ENCODE peak calls at places on chromosomes 7 and 10, in ten cellular contexts. A, G, O, U, C, L, V, Z, E and F are unnamed samples.

GRCh38 chr7:138468244-138469123 is 8.4 kb downstream of the TRIM24 start:
- DNase-seq in A (peak), G (no peak), O (no peak), U (no peak), C (no peak), L (no peak), V (no peak), Z (peak), E (peak), F (no peak)

GRCh38 chr7:100584046-100584676 is 1.8 kb downstream of the LRCH4 start:
- DNase-seq in A (no peak), G (no peak), O (peak), U (no peak), C (no peak), L (no peak), V (no peak), Z (peak), E (peak), F (no peak)

GRCh38 chr7:35869810-35870209 is 69.0 kb downstream of the SEPTIN7 start:
- DNase-seq in A (no peak), G (no peak), O (peak), U (no peak), C (no peak), L (no peak), V (no peak), Z (peak), E (peak), F (no peak)

GRCh38 chr10:48523820-48524758 is 80.8 kb downstream of the ARHGAP22 start:
- DNase-seq in A (peak), G (peak), O (peak), U (no peak), C (peak), L (no peak), V (no peak), Z (no peak), E (peak), F (no peak)

GRCh38 chr7:114432627-114433026 is 18.0 kb downstream of the FOXP2 start:
- DNase-seq in A (no peak), G (no peak), O (no peak), U (no peak), C (no peak), L (no peak), V (no peak), Z (no peak), E (no peak), F (no peak)

GRCh38 chr7:139992353-139993054 is 70.2 kb downstream of the PARP12 start:
- DNase-seq in A (no peak), G (no peak), O (no peak), U (no peak), C (peak), L (no peak), V (no peak), Z (no peak), E (no peak), F (no peak)

GRCh38 chr7:21851445-21852043 is 94.2 kb downstream of the CDCA7L start:
- DNase-seq in A (no peak), G (no peak), O (no peak), U (no peak), C (no peak), L (no peak), V (no peak), Z (no peak), E (no peak), F (no peak)

GRCh38 chr10:23525406-23525805 is 86.5 kb downstream of the OTUD1 start:
- DNase-seq in A (peak), G (no peak), O (peak), U (peak), C (no peak), L (no peak), V (no peak), Z (peak), E (peak), F (no peak)

GRCh38 chr7:129845972-129846327 is 106.8 kb downstream of the UBE2H start:
- DNase-seq in A (no peak), G (no peak), O (peak), U (peak), C (no peak), L (no peak), V (no peak), Z (peak), E (peak), F (no peak)

GRCh38 chr7:108459922-108460551 is 3.8 kb upstream of the NRCAM start:
- DNase-seq in A (peak), G (peak), O (peak), U (peak), C (no peak), L (no peak), V (no peak), Z (no peak), E (peak), F (no peak)

GRCh38 chr7:123749537-123749857 is 694 bp upstream of the WASL start:
- DNase-seq in A (no peak), G (no peak), O (peak), U (peak), C (no peak), L (peak), V (no peak), Z (peak), E (peak), F (no peak)

GRCh38 chr7:155009570-155010157 is 6.7 kb upstream of the PAXIP1 start:
- DNase-seq in A (peak), G (no peak), O (peak), U (no peak), C (no peak), L (no peak), V (no peak), Z (no peak), E (no peak), F (no peak)

GRCh38 chr10:119539359-119539651 is 3.2 kb downstream of the RGS10 start:
- DNase-seq in A (no peak), G (no peak), O (no peak), U (no peak), C (no peak), L (no peak), V (no peak), Z (no peak), E (no peak), F (no peak)

GRCh38 chr7:114787556-114787955 is 134.3 kb upstream of the MDFIC start:
- DNase-seq in A (no peak), G (no peak), O (peak), U (no peak), C (no peak), L (no peak), V (no peak), Z (no peak), E (peak), F (no peak)

GRCh38 chr10:83991986-83992753 is 147.1 kb upstream of the GHITM start:
- DNase-seq in A (peak), G (peak), O (no peak), U (no peak), C (peak), L (no peak), V (no peak), Z (no peak), E (peak), F (no peak)

GRCh38 chr7:74483402-74484336 is 30.0 kb downstream of the GTF2IRD1 start:
- DNase-seq in A (peak), G (no peak), O (peak), U (no peak), C (no peak), L (no peak), V (no peak), Z (peak), E (peak), F (no peak)

GRCh38 chr10:131901181-131901829 is 497 bp downstream of the PPP2R2D start:
- DNase-seq in A (peak), G (peak), O (peak), U (no peak), C (peak), L (peak), V (peak), Z (peak), E (peak), F (no peak)

GRCh38 chr7:45882465-45882810 is 5.8 kb upstream of the IGFBP1 start:
- DNase-seq in A (no peak), G (no peak), O (no peak), U (no peak), C (no peak), L (no peak), V (no peak), Z (no peak), E (no peak), F (no peak)

GRCh38 chr10:29617880-29618340 is 16.9 kb downstream of the SVIL start:
- DNase-seq in A (no peak), G (no peak), O (no peak), U (no peak), C (no peak), L (no peak), V (no peak), Z (no peak), E (peak), F (no peak)

GRCh38 chr10:125048101-125048864 is 106.4 kb downstream of the ZRANB1 start:
- DNase-seq in A (peak), G (peak), O (peak), U (peak), C (peak), L (peak), V (peak), Z (peak), E (peak), F (peak)

GRCh38 chr10:59674211-59674836 is 35.3 kb downstream of the SLC16A9 start:
- DNase-seq in A (no peak), G (no peak), O (peak), U (peak), C (no peak), L (no peak), V (no peak), Z (peak), E (peak), F (no peak)

GRCh38 chr7:42128703-42129102 is 108.3 kb downstream of the GLI3 start:
- DNase-seq in A (no peak), G (peak), O (peak), U (no peak), C (no peak), L (no peak), V (no peak), Z (no peak), E (no peak), F (no peak)

GRCh38 chr7:5661941-5662340 is 119.5 kb downstream of the RNF216 start:
- DNase-seq in A (no peak), G (peak), O (no peak), U (no peak), C (no peak), L (no peak), V (no peak), Z (no peak), E (peak), F (no peak)

GRCh38 chr7:23218196-23218595 is 28.4 kb upstream of the GPNMB start:
- DNase-seq in A (no peak), G (no peak), O (no peak), U (no peak), C (no peak), L (no peak), V (no peak), Z (no peak), E (no peak), F (no peak)

GRCh38 chr10:5971886-5972285 is 5.5 kb downstream of the IL15RA start:
- DNase-seq in A (no peak), G (no peak), O (no peak), U (no peak), C (no peak), L (no peak), V (no peak), Z (no peak), E (peak), F (no peak)

GRCh38 chr10:122468923-122469781 is 7.8 kb downstream of the HTRA1 start:
- DNase-seq in A (no peak), G (no peak), O (peak), U (peak), C (no peak), L (peak), V (no peak), Z (peak), E (peak), F (peak)

GRCh38 chr10:110352930-110353243 is 48.2 kb upstream of the SMNDC1 start:
- DNase-seq in A (no peak), G (no peak), O (no peak), U (no peak), C (no peak), L (no peak), V (no peak), Z (no peak), E (no peak), F (no peak)

GRCh38 chr7:45073843-45074737 is 14.7 kb downstream of the NACAD start:
- DNase-seq in A (no peak), G (no peak), O (no peak), U (peak), C (no peak), L (no peak), V (no peak), Z (no peak), E (no peak), F (no peak)

GRCh38 chr7:44720301-44720700 is 28.3 kb upstream of the ZMIZ2 start:
- DNase-seq in A (no peak), G (no peak), O (no peak), U (no peak), C (no peak), L (no peak), V (no peak), Z (no peak), E (no peak), F (no peak)

GRCh38 chr7:36048902-36049240 is 104.2 kb upstream of the EEPD1 start:
- DNase-seq in A (no peak), G (no peak), O (peak), U (no peak), C (no peak), L (no peak), V (no peak), Z (peak), E (no peak), F (no peak)

GRCh38 chr10:66928000-66928770 is 2.3 kb downstream of the LRRTM3 start:
- DNase-seq in A (peak), G (peak), O (peak), U (no peak), C (peak), L (no peak), V (no peak), Z (peak), E (peak), F (no peak)

GRCh38 chr10:117320050-117320665 is 55.1 kb downstream of the PDZD8 start:
- DNase-seq in A (no peak), G (peak), O (peak), U (peak), C (no peak), L (no peak), V (no peak), Z (peak), E (peak), F (no peak)

GRCh38 chr10:44260286-44260928 is 124.5 kb downstream of the CXCL12 start:
- DNase-seq in A (no peak), G (no peak), O (no peak), U (no peak), C (no peak), L (no peak), V (peak), Z (no peak), E (no peak), F (no peak)

GRCh38 chr10:44261296-44261695 is 123.6 kb downstream of the CXCL12 start:
- DNase-seq in A (no peak), G (no peak), O (peak), U (no peak), C (no peak), L (no peak), V (no peak), Z (no peak), E (peak), F (no peak)

GRCh38 chr10:44258019-44258418 is 126.9 kb downstream of the CXCL12 start:
- DNase-seq in A (no peak), G (no peak), O (no peak), U (no peak), C (no peak), L (no peak), V (no peak), Z (no peak), E (no peak), F (no peak)

GRCh38 chr10:44259090-44259874 is 125.6 kb downstream of the CXCL12 start:
- DNase-seq in A (no peak), G (no peak), O (no peak), U (no peak), C (no peak), L (no peak), V (no peak), Z (no peak), E (no peak), F (no peak)

GRCh38 chr10:44258460-44259089 is 126.3 kb downstream of the CXCL12 start:
- DNase-seq in A (no peak), G (no peak), O (no peak), U (no peak), C (peak), L (no peak), V (no peak), Z (no peak), E (no peak), F (no peak)
- TF ChIP-seq CTCF in A (no peak), G (no peak), O (no peak), U (no peak), C (no peak), L (no peak), V (no peak), Z (no peak), E (no peak), F (no peak)

DNA sequence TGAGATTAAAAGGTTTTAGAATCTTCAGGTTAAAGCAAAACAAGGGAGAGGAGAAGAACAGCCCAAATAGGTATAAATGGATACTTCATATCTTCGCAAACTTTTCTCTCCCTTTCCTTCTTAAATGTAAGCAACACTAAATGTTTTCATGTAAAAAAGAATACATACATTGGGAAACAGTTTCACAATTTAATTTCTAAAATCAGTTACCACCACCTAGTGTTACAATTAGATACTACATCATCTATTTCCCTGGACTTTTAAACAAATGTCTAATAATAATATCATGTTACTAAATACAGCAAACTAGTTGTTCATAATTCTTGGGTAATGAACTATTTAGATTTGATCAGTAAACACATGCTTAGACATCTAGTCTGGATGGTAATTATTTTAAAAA is 35.8 kb downstream of the MINDY3 start:
- DNase-seq in A (no peak), G (no peak), O (peak), U (no peak), C (no peak), L (no peak), V (no peak), Z (peak), E (peak), F (no peak)
- TF ChIP-seq CTCF in A (peak), G (peak), O (no peak), U (peak), C (peak), L (peak), V (peak), Z (peak), E (peak), F (peak)

GRCh38 chr7:157405914-157406810 is 69.4 kb downstream of the DNAJB6 start:
- DNase-seq in A (no peak), G (no peak), O (peak), U (no peak), C (peak), L (no peak), V (peak), Z (no peak), E (peak), F (no peak)
- TF ChIP-seq CTCF in A (no peak), G (no peak), O (peak), U (no peak), C (no peak), L (no peak), V (no peak), Z (peak), E (peak), F (no peak)

DNA sequence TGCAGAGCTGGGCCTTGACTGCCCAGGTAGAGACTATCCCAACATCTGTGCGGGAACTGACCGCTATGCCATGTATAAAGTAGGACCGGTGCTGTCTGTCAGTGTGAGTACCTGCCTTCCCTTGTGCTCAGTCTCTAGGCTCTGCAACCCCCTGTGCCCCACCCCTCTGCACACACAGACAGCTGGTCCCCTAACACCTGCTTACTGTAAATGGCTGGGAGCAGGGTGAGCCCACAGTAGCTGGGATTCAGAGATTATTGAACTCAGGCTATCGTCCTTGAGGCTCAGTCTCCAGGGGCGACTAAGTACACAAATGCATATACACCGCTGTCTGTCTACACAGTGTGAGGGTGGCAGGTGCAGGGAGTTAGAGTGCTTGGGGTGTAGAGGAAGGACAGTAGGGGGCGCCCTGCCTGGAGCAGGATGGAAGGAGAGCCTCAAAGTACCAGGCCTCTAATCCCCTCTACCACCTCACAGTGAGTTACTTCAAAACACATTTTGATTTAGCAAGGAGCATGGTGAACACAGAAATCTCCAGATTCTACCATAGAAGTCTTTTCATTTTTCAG is 12.9 kb downstream of the UPP1 start:
- DNase-seq in A (no peak), G (no peak), O (no peak), U (no peak), C (no peak), L (no peak), V (no peak), Z (no peak), E (no peak), F (no peak)
- TF ChIP-seq CTCF in A (no peak), G (no peak), O (no peak), U (no peak), C (no peak), L (peak), V (peak), Z (no peak), E (peak), F (peak)

DNA sequence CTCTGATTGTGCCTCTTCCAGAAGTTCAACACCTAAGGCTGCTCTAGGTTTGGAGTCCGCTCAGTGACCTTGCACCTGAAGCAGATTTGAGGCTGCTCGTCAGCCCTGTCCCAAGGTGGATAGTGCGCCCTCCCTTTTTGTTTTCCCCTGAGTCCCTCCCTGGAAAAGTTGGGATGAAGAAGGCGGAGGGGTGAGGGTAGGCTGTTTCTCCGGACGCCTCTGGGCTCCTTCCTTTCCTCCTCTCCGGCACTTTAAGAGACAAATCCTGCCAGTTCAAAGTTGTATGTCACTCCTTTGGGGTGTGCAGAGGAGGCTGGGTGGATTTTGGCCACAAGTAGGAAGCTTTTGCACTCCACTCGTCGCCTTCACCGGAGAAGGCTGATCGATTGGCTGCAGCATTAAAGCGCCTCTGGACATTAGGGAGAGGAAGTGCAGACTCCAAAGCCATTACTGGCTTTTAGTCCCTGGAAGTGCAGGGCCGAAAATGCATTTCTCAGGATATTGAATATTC is 81.9 kb upstream of the PRKG1 start:
- DNase-seq in A (peak), G (peak), O (peak), U (no peak), C (peak), L (no peak), V (no peak), Z (peak), E (peak), F (no peak)
- TF ChIP-seq CTCF in A (no peak), G (no peak), O (no peak), U (no peak), C (no peak), L (no peak), V (no peak), Z (no peak), E (no peak), F (no peak)